ENCODE peak calls at places on chromosome 14, in five cellular contexts. U is GM23338, L is stomach, V is K562, A is spleen. R is an unnamed sample.

GRCh38 chr14:89640141-89640540 is 223.1 kb upstream of the FOXN3 start:
- DNase-seq in U (no peak), L (no peak), A (no peak), V (no peak), R (no peak)

GRCh38 chr14:32078794-32079663 is 1.9 kb downstream of the ARHGAP5 start:
- DNase-seq in A (no peak), U (no peak), L (no peak), V (no peak), R (no peak)

GRCh38 chr14:105855893-105856675 is 329.7 kb downstream of the TMEM121 start:
- DNase-seq in V (no peak), A (peak; percentile 80), L (no peak), U (no peak), R (peak; percentile 47)

GRCh38 chr14:77099425-77100167 is 1.5 kb downstream of the CIPC start:
- DNase-seq in U (no peak), L (no peak), A (no peak), V (peak; percentile 18), R (no peak)

GRCh38 chr14:51616724-51617409 is 34.8 kb upstream of the FRMD6 start:
- DNase-seq in V (no peak), U (no peak), L (peak; percentile 27), A (no peak), R (no peak)

GRCh38 chr14:25237845-25238244 is 187.9 kb upstream of the STXBP6 start:
- DNase-seq in V (no peak), A (no peak), U (peak; percentile 84), L (no peak), R (no peak)

GRCh38 chr14:70893842-70894237 is 13.4 kb upstream of the PCNX1 start:
- DNase-seq in A (no peak), V (no peak), U (no peak), L (no peak), R (no peak)

GRCh38 chr14:67360469-67361206 is 510 bp downstream of the EIF2S1 start:
- DNase-seq in A (no peak), V (no peak), U (peak; percentile 17), L (no peak), R (no peak)

GRCh38 chr14:105890474-105891220 is 364.3 kb downstream of the TMEM121 start:
- DNase-seq in V (peak; percentile 1), A (peak; percentile 67), U (no peak), L (no peak), R (peak; percentile 29)

GRCh38 chr14:85853996-85854526 is 324.1 kb downstream of the FLRT2 start:
- DNase-seq in V (no peak), U (no peak), A (no peak), L (no peak), R (no peak)

GRCh38 chr14:37594238-37594915 is 672 bp downstream of the FOXA1 start:
- DNase-seq in U (peak; percentile 89), V (peak; percentile 68), L (peak; percentile 82), A (no peak), R (no peak)

GRCh38 chr14:76975865-76976622 is 52.5 kb downstream of the IRF2BPL start:
- DNase-seq in L (no peak), A (no peak), U (no peak), V (no peak), R (no peak)

GRCh38 chr14:31228533-31228932 is 20.9 kb upstream of the HECTD1 start:
- DNase-seq in L (no peak), U (no peak), A (no peak), V (no peak), R (no peak)

GRCh38 chr14:96362071-96362964 is 823 bp downstream of the ATG2B start:
- DNase-seq in A (peak; percentile 74), V (peak; percentile 24), L (peak; percentile 44), U (peak; percentile 33), R (no peak)

GRCh38 chr14:96364911-96365310 is 1.6 kb downstream of the GSKIP start:
- DNase-seq in L (no peak), U (no peak), A (no peak), V (no peak), R (no peak)

GRCh38 chr14:96359959-96360358 is 3.2 kb downstream of the ATG2B start:
- DNase-seq in A (no peak), V (no peak), U (no peak), L (no peak), R (no peak)

GRCh38 chr14:96362965-96363750 is at the start of the genes ATG2B and GSKIP:
- DNase-seq in U (peak; percentile 97), L (peak; percentile 97), V (peak; percentile 91), A (peak; percentile 99), R (peak; percentile 96)

GRCh38 chr14:96363751-96364336 is 518 bp downstream of the GSKIP start:
- DNase-seq in V (peak; percentile 15), A (peak; percentile 85), L (peak; percentile 67), U (peak; percentile 67), R (peak; percentile 70)
- H3K27ac ChIP-seq in V (peak overlapping the region; percentile 77), A (peak overlapping the region; percentile 98), L (peak overlapping the region; percentile 92), U (peak overlapping the region; percentile 66), R (peak overlapping the region; percentile 90)

DNA sequence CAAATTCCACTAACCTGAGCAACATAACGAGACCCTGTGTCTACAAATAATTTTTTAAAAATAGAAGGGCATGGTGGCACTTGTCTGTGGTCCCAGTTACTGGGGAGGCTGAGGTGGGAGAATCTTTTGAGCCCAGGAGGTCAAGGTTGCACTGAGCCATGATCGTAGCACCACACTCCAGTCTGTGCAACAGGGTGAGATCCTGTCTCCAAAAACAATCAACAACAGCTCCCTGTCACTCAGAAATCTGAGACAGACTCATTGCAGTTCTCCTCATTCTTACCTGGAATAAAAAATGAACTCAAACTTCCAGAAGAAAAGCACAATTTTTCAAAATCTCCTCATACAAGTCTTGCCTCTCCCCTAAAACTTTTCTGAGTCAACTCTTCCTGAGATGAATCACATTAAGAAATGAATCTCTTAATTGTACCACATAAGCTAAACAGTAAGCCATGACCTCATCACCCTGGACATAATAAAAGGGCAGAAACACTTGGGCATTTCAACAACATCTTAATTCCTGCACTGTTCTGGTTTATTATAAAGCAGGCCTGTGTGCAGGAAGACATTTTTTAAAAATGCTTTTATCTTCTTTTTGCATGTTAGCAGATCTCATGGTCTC is 214.3 kb upstream of the CDKN3 start:
- DNase-seq in V (no peak), A (no peak), U (no peak), L (no peak), R (no peak)
- TF ChIP-seq POLR2AphosphoS5 in V (no peak), A (no peak), U (no peak), L (no peak), R (no peak)

DNA sequence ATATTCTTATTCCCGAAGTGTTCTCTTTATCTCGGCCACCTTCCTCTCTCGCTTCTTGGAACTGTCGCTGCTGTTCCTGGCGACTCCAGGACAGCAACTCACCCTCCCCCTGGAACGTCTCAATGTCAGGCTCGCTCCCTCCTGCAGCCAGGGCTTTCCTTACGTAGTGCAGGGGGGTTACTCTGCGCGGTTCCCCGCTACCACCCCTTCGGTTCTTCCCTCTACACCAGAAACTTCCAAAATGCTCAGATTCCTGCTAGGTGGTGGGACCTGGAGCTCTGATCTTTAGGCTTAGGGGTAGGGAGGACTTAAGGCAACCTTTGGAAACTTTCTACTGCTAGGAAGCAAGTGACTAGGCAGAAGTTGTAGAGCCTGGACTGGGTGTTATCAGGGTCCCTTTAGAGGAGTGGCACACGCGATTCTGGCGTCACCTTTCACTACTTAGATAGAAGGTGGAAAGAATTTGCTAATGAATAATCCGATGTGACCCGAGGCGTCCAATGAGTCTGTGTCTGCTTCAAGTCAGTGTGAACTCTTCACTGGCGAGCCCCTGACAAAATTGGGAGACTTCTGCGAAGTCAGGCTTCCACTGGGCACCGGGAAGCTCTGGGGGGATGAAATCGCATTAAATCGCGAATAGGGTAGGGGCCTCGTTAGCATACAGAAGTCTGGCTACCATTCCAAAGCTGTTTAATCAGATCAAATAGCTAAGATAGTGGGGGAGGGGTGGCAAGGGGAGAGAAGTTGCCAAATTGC is 900 bp upstream of the DPF3 start:
- DNase-seq in V (peak; percentile 30), L (no peak), A (no peak), U (peak; percentile 68), R (no peak)
- H3K27me3 ChIP-seq in V (no peaks in the 10 kb centered on the region), L (peaks cover 29% of the 10 kb centered on the region), A (peaks cover 8% of the 10 kb centered on the region), U (peaks cover 84% of the 10 kb centered on the region), R (peaks cover 11% of the 10 kb centered on the region)

DNA sequence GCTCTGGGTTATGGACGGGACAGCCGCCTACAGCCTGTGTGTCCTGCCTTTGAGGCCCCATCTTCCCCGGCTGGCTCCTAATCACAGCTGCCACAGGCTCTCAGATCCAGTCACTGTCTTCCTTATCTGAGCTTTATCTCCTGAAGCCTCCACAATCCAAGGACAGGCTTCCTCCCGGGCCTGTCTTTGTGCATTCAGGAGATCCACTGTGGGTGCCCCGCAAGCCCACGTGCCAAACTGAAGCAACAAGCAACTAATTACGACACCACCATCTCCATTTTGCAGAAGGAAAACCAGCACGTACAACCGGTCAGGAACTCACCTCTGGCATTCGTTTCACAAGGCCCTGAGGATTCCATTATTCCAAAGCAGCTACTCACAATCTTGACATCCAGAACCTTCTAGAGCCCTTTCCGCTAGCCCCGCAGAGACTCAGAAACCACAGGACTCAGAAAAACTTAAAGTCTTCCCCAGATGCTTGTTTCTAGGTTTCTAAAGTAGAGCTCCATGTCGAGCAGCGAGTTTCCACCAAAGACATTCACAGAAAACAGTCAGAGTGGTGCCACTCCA is 14.0 kb downstream of the SYNE3 start:
- DNase-seq in A (peak; percentile 59), U (no peak), L (no peak), V (no peak), R (no peak)
- H3K27ac ChIP-seq in A (peak overlapping the region; percentile 12), U (no peak overlapping the region), L (no peak overlapping the region), V (no peak overlapping the region), R (no peak overlapping the region)

GRCh38 chr14:75025082-75025481 is 22.4 kb downstream of the EIF2B2 start:
- DNase-seq in A (no peak), U (no peak), L (no peak), V (peak; percentile 53), R (no peak)
- TF ChIP-seq POLR2AphosphoS5 in A (no peak), U (no peak), L (no peak), V (peak; percentile 25), R (no peak)

GRCh38 chr14:100583245-100583644 is 4.0 kb downstream of the BEGAIN start:
- DNase-seq in U (no peak), L (no peak), A (no peak), V (no peak), R (no peak)

GRCh38 chr14:100585448-100586152 is 1.6 kb downstream of the BEGAIN start:
- DNase-seq in L (no peak), A (peak; percentile 62), V (no peak), U (no peak), R (peak; percentile 25)

GRCh38 chr14:100586153-100586519 is 1.1 kb downstream of the BEGAIN start:
- DNase-seq in V (no peak), L (no peak), A (peak; percentile 69), U (no peak), R (no peak)

GRCh38 chr14:100582496-100583165 is 4.6 kb downstream of the BEGAIN start:
- DNase-seq in A (peak; percentile 60), U (no peak), V (no peak), L (no peak), R (peak; percentile 39)

GRCh38 chr14:100584056-100585031 is 2.9 kb downstream of the BEGAIN start:
- DNase-seq in L (no peak), A (peak; percentile 56), U (no peak), V (peak; percentile 64), R (peak; percentile 24)
- H3K27me3 ChIP-seq in L (peaks cover 32% of the 10 kb centered on the region), A (peaks cover 17% of the 10 kb centered on the region), U (peaks cover 32% of the 10 kb centered on the region), V (no peaks in the 10 kb centered on the region), R (peaks cover 34% of the 10 kb centered on the region)

GRCh38 chr14:91396959-91397815 is 20.4 kb downstream of the CCDC88C start:
- DNase-seq in A (peak; percentile 91), V (no peak), U (peak; percentile 72), L (peak; percentile 72), R (no peak)
- H3K27ac ChIP-seq in A (peak overlapping the region; percentile 86), V (no peak overlapping the region), U (peak overlapping the region; percentile 80), L (peak overlapping the region; percentile 67), R (no peak overlapping the region)

R was measured in sigmoid colon.